ENCODE peak calls at places on chromosomes 12 and 14, in six cellular contexts. H is ELR, M is body of pancreas, C is activated T-cell treated with anti-CD3 and anti-CD28 coated beads for 48 hours, Y is left cardiac atrium, K is endothelial cell. Z is an unnamed sample.

GRCh38 chr12:22160396-22161003 is 114.5 kb downstream of the CMAS start:
- DNase-seq in H (no peak), M (no peak), C (no peak), Y (no peak), K (no peak), Z (no peak)

GRCh38 chr12:103208006-103208405 is 250.5 kb downstream of the ASCL1 start:
- DNase-seq in H (no peak), M (no peak), C (no peak), Y (no peak), K (no peak), Z (no peak)

GRCh38 chr14:23579739-23580138 is 1.1 kb upstream of the JPH4 start:
- DNase-seq in H (no peak), M (no peak), C (no peak), Y (no peak), K (no peak), Z (no peak)

GRCh38 chr14:54728700-54729527 is 162.0 kb downstream of the SAMD4A start:
- DNase-seq in H (peak), M (no peak), C (no peak), Y (no peak), K (no peak), Z (peak)

GRCh38 chr12:56087220-56087619 is 7.3 kb downstream of the ERBB3 start:
- DNase-seq in H (no peak), M (peak), C (no peak), Y (peak), K (no peak), Z (no peak)

GRCh38 chr14:22819191-22819988 is 4.2 kb upstream of the SLC7A7 start:
- DNase-seq in H (peak), M (peak), C (no peak), Y (peak), K (peak), Z (no peak)

GRCh38 chr12:121968880-121969279 is 50.5 kb downstream of the CFAP251 start:
- DNase-seq in H (no peak), M (no peak), C (no peak), Y (no peak), K (no peak), Z (no peak)

GRCh38 chr14:105168496-105168978 is at the start of gene JAG2:
- DNase-seq in H (peak), M (peak), C (peak), Y (peak), K (peak), Z (no peak)

GRCh38 chr12:53748072-53748840 is 3.5 kb downstream of the CISTR start:
- DNase-seq in H (no peak), M (no peak), C (no peak), Y (no peak), K (no peak), Z (no peak)

GRCh38 chr12:3203713-3204112 is 126.5 kb downstream of the TSPAN9 start:
- DNase-seq in H (no peak), M (no peak), C (no peak), Y (no peak), K (no peak), Z (no peak)

GRCh38 chr14:64112859-64113258 is 181.3 kb downstream of the ESR2 start:
- DNase-seq in H (no peak), M (peak), C (no peak), Y (no peak), K (no peak), Z (no peak)

GRCh38 chr12:101570022-101570421 is 24.7 kb upstream of the MYBPC1 start:
- DNase-seq in H (peak), M (peak), C (no peak), Y (no peak), K (no peak), Z (no peak)

GRCh38 chr12:125167658-125168057 is 102.4 kb downstream of the AACS start:
- DNase-seq in H (no peak), M (no peak), C (no peak), Y (no peak), K (no peak), Z (no peak)

GRCh38 chr12:22971771-22972191 is 346.8 kb downstream of the ETNK1 start:
- DNase-seq in H (no peak), M (no peak), C (no peak), Y (no peak), K (no peak), Z (peak)

GRCh38 chr12:6146509-6146908 is 22.0 kb upstream of the VWF start:
- DNase-seq in H (no peak), M (no peak), C (no peak), Y (no peak), K (no peak), Z (no peak)

GRCh38 chr12:647039-647712 is 16.1 kb downstream of the NINJ2 start:
- DNase-seq in H (no peak), M (no peak), C (no peak), Y (no peak), K (no peak), Z (no peak)

GRCh38 chr12:125070117-125070516 is 4.9 kb downstream of the AACS start:
- DNase-seq in H (no peak), M (no peak), C (no peak), Y (no peak), K (no peak), Z (no peak)

GRCh38 chr12:74770552-74770951 is 232.9 kb downstream of the ATXN7L3B start:
- DNase-seq in H (no peak), M (no peak), C (no peak), Y (no peak), K (no peak), Z (no peak)

GRCh38 chr12:6899837-6900519 is 4.6 kb upstream of the LRRC23 start:
- DNase-seq in H (no peak), M (peak), C (no peak), Y (peak), K (no peak), Z (no peak)

GRCh38 chr14:41130274-41130673 is 476.4 kb upstream of the LRFN5 start:
- DNase-seq in H (no peak), M (no peak), C (no peak), Y (no peak), K (no peak), Z (no peak)

GRCh38 chr14:33848706-33849454 is 102.0 kb downstream of the EGLN3 start:
- DNase-seq in H (peak), M (peak), C (peak), Y (peak), K (peak), Z (no peak)

GRCh38 chr14:103281496-103282231 is 52.4 kb upstream of the EIF5 start:
- DNase-seq in H (peak), M (peak), C (no peak), Y (no peak), K (peak), Z (no peak)

GRCh38 chr14:25006031-25006430 is 43.9 kb downstream of the STXBP6 start:
- DNase-seq in H (no peak), M (no peak), C (no peak), Y (no peak), K (no peak), Z (no peak)

GRCh38 chr12:108693186-108693585 is 38.1 kb downstream of the CORO1C start:
- DNase-seq in H (no peak), M (no peak), C (no peak), Y (no peak), K (no peak), Z (no peak)

GRCh38 chr12:66087365-66087943 is 43.1 kb downstream of the LLPH start:
- DNase-seq in H (peak), M (peak), C (no peak), Y (peak), K (peak), Z (no peak)

GRCh38 chr14:89000007-89000942 is 175.8 kb downstream of the TTC8 start:
- DNase-seq in H (peak), M (peak), C (peak), Y (peak), K (no peak), Z (peak)

GRCh38 chr12:11814362-11814761 is 164.9 kb downstream of the ETV6 start:
- DNase-seq in H (peak), M (no peak), C (no peak), Y (no peak), K (no peak), Z (peak)

GRCh38 chr14:33432407-33433023 is 493.8 kb downstream of the NPAS3 start:
- DNase-seq in H (peak), M (no peak), C (no peak), Y (no peak), K (peak), Z (peak)

GRCh38 chr12:104137175-104137901 is 672 bp downstream of the NFYB start:
- DNase-seq in H (peak), M (peak), C (peak), Y (peak), K (peak), Z (no peak)

GRCh38 chr14:32800320-32800719 is 138.4 kb upstream of the NPAS3 start:
- DNase-seq in H (no peak), M (no peak), C (no peak), Y (no peak), K (no peak), Z (no peak)

GRCh38 chr12:22672951-22673350 is 48.0 kb downstream of the ETNK1 start:
- DNase-seq in H (peak), M (no peak), C (no peak), Y (no peak), K (no peak), Z (no peak)

GRCh38 chr12:122040579-122041386 is 19.1 kb downstream of the BCL7A start:
- DNase-seq in H (no peak), M (peak), C (no peak), Y (no peak), K (no peak), Z (no peak)